ENCODE peak calls at places on chromosomes 1 and 21, in five cellular contexts. L, R, P, M and J are unnamed samples.

GRCh38 chr1:216778763-216779162 is 55.5 kb upstream of the ESRRG start:
- DNase-seq in L (no peak), P (no peak), M (no peak), R (no peak), J (no peak)

GRCh38 chr1:43853161-43853921 is 80.3 kb upstream of the ARTN start:
- DNase-seq in M (peak; percentile 58), R (no peak), L (no peak), P (peak; percentile 87), J (peak; percentile 36)

GRCh38 chr1:186626533-186626932 is 53.7 kb downstream of the PTGS2 start:
- DNase-seq in P (no peak), M (no peak), L (peak; percentile 41), R (no peak), J (no peak)

GRCh38 chr1:31394628-31395193 is 18.3 kb upstream of the SERINC2 start:
- DNase-seq in L (peak; percentile 67), R (peak; percentile 74), M (peak; percentile 87), P (peak; percentile 21), J (peak; percentile 93)

GRCh38 chr1:22018583-22019559 is 17.4 kb downstream of the CELA3A start:
- DNase-seq in P (peak; percentile 80), R (peak; percentile 94), L (peak; percentile 96), M (peak; percentile 93), J (peak; percentile 97)

GRCh38 chr1:231919269-231919886 is 292.8 kb downstream of the DISC1 start:
- DNase-seq in L (no peak), M (no peak), P (no peak), R (peak; percentile 23), J (no peak)

GRCh38 chr21:44466996-44467858 is 11.9 kb downstream of the LRRC3 start:
- DNase-seq in L (no peak), R (no peak), M (no peak), P (no peak), J (no peak)

GRCh38 chr1:203129501-203130231 is 2.1 kb downstream of the ADORA1 start:
- DNase-seq in R (no peak), L (no peak), M (no peak), P (no peak), J (no peak)

GRCh38 chr1:158053276-158053675 is 59.8 kb downstream of the KIRREL1 start:
- DNase-seq in L (peak; percentile 20), P (no peak), M (no peak), R (no peak), J (no peak)

GRCh38 chr21:35147439-35147838 is 98.3 kb upstream of the RUNX1 start:
- DNase-seq in R (no peak), P (no peak), M (peak; percentile 96), L (no peak), J (peak; percentile 86)

GRCh38 chr1:171663036-171663853 is 10.8 kb upstream of the MYOC start:
- DNase-seq in P (no peak), R (no peak), M (no peak), L (no peak), J (no peak)

GRCh38 chr1:68958957-68959356 is 462.1 kb upstream of the DEPDC1 start:
- DNase-seq in P (no peak), M (no peak), L (no peak), R (no peak), J (no peak)

GRCh38 chr1:7644906-7645750 is 126.0 kb upstream of the VAMP3 start:
- DNase-seq in P (no peak), L (no peak), R (no peak), M (peak; percentile 9), J (no peak)

GRCh38 chr1:97668945-97669344 is 251.9 kb downstream of the DPYD start:
- DNase-seq in L (peak; percentile 38), P (no peak), M (peak; percentile 28), R (peak; percentile 29), J (peak; percentile 64)

GRCh38 chr1:12305377-12305776 is 75.5 kb downstream of the VPS13D start:
- DNase-seq in M (no peak), L (peak; percentile 54), P (no peak), R (no peak), J (no peak)
- H3K36me3 ChIP-seq in M (peaks cover 28% of the 10 kb centered on the region), L (peaks cover 20% of the 10 kb centered on the region), P (peaks cover 4% of the 10 kb centered on the region), R (peaks cover 91% of the 10 kb centered on the region), J (peaks cover 19% of the 10 kb centered on the region)

GRCh38 chr1:14994148-14994547 is 159.4 kb upstream of the TMEM51 start:
- DNase-seq in L (no peak), P (no peak), M (no peak), R (no peak), J (no peak)

GRCh38 chr1:14993414-14993813 is 160.1 kb upstream of the TMEM51 start:
- DNase-seq in L (no peak), P (no peak), M (no peak), R (no peak), J (no peak)

GRCh38 chr1:14988636-14989035 is 164.9 kb upstream of the TMEM51 start:
- DNase-seq in P (no peak), M (no peak), L (no peak), R (no peak), J (no peak)

GRCh38 chr1:14987829-14988603 is 165.5 kb upstream of the TMEM51 start:
- DNase-seq in M (no peak), R (no peak), P (no peak), L (no peak), J (no peak)

DNA sequence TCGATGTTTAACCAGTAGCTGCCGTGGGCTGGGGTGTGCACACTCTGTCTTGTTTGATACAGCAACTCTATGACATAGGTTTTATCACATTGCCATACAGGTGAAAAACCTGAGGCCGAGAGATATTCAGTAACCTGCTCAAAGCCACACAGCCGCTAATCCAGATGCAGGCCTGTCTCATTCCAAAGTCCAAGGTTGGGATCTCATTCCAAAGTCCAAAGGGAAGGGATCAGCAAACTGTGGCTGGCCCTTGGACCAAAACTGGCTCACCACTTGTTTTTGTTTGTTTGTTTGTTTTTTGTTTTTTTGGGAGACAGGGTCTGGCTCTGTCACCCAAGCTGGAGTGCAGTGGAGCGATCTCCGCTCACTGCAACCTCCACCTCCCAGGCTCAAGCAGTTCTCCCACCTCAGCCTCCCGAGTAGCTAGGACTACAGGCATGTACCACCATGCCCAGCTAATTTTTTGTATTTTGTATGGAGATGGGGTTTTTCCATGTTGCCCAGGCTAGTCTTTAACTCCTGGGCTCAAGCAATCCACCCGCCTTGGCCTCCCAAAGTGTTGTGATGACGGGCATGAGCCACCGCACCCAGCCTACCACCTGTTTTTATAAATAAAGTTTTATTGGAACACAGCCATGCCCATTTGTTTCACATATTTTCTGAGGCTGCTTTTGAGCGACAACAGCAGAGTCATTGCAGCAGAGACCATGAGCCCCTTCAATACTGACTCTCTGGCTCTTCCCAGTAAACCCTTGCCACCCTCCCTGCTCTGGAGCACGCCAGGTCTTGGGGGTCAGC is 163.4 kb upstream of the TMEM51 start:
- DNase-seq in R (no peak), P (no peak), M (no peak), L (no peak), J (no peak)
- H3K36me3 ChIP-seq in R (no peaks in the 10 kb centered on the region), P (no peaks in the 10 kb centered on the region), M (no peaks in the 10 kb centered on the region), L (no peaks in the 10 kb centered on the region), J (no peaks in the 10 kb centered on the region)

DNA sequence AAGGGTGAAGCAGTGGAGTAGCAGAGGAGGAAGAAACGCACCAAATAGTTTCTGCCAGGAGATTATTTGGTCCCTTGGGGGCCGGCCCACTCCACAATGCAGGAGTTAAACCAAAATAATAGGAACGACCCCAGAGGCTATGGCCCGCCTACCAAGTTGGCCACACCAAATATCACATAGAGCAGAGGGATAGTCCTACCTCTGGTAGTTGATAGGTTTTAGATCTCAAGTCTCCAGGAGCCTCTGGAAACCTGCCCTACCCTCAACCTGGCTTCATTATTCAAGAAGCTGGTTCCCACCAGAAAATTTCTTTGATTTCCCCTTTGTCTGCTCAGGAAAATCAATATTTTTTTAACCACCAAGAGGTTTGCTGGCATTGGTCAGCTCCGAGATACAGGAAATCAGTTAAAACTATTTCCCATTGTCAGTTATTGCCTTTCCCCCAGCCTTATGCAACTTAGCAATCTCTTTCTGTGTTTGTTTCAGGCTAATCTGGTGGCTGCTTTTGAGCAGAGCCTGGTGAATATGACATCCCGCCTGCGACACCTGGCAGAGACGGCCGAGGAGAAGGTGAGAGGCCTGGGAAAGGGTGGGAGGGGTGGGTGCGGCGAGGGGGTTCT is 35.5 kb upstream of the IPO9 start:
- DNase-seq in L (no peak), M (no peak), P (no peak), R (no peak), J (no peak)
- H3K36me3 ChIP-seq in L (peaks cover 94% of the 10 kb centered on the region), M (peaks cover 48% of the 10 kb centered on the region), P (no peaks in the 10 kb centered on the region), R (no peaks in the 10 kb centered on the region), J (no peaks in the 10 kb centered on the region)

DNA sequence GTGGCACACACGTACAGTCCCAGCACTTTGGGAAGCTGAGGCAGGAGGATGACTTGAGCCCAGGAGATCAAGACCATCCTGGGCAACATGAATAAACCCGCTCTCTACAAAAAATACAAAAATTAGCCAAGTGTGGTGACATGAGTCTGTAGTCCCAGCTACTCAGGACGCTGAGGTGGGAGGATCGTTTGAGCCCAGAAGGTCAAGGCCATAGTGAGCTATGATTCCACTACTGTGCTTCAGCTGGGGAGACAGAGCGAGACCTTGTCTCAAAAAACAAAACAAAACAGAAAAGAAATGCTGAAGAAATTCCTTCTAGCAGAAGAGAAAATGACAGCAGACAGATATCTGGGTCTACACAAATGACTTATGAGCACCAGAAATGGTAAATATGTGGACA is 10.3 kb downstream of the ALDH9A1 start:
- DNase-seq in M (no peak), L (no peak), P (no peak), R (no peak), J (no peak)
- H3K36me3 ChIP-seq in M (no peaks in the 10 kb centered on the region), L (no peaks in the 10 kb centered on the region), P (no peaks in the 10 kb centered on the region), R (peaks cover 27% of the 10 kb centered on the region), J (peaks cover 15% of the 10 kb centered on the region)

DNA sequence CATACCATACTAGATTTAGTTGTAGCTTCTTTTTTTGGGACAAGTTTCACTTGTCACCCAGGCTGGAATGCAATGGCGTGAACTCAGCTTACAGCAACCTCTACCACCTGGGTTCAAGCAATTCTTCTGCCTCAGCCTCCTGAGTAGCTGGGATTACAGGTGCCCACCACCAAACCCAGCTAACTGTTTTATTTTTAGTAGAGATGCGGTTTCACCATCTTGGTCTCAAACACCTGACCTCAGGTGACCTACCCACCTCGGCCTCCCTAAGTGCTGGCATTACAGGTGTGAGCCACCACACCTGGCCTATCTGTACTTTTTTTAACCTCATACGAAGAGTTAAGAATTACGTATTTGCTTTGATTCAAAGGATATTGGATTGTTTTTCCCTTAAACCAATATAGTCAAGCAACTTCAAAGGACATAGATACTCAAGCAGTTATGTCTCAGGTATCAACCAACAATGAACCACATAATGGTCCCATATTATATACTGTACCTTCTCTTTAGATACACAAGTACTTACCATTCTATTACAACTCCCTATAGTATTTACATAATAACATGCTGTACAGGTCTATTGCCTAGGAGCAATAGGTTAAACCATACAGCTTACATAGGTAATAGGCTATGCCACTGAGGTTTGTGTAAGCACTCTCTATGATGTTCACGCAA is 7.5 kb downstream of the HMGN1 start:
- DNase-seq in M (no peak), P (no peak), R (no peak), L (no peak), J (no peak)
- H3K36me3 ChIP-seq in M (peaks cover 38% of the 10 kb centered on the region), P (no peaks in the 10 kb centered on the region), R (peaks cover 37% of the 10 kb centered on the region), L (peaks cover 39% of the 10 kb centered on the region), J (peaks cover 39% of the 10 kb centered on the region)

GRCh38 chr1:26571381-26571780 is 41.8 kb downstream of the RPS6KA1 start:
- DNase-seq in L (no peak), P (no peak), M (no peak), R (no peak), J (no peak)
- H3K36me3 ChIP-seq in L (no peaks in the 10 kb centered on the region), P (peaks cover 39% of the 10 kb centered on the region), M (peaks cover 25% of the 10 kb centered on the region), R (peaks cover 83% of the 10 kb centered on the region), J (peaks cover 36% of the 10 kb centered on the region)

DNA sequence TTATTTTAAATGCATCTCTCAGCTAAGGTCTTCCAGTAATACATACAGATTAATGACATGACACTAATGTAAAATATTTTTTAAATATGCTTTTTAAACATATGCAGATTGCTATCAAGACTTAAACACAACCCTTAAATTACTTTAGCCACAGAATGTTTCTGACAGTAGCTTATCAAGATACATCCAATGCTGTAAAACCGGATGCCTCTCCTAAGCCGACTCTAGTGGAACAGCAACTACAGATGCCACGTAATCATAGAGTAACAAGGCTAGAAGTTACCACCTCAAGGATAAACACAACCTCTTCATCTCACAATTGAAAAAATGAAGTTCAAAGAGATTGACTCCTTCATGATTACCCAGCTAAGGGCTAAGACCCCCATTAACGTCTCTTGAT is 68.4 kb downstream of the ZZZ3 start:
- DNase-seq in R (no peak), M (no peak), L (no peak), P (no peak), J (no peak)
- H3K36me3 ChIP-seq in R (peaks cover 19% of the 10 kb centered on the region), M (peaks cover 5% of the 10 kb centered on the region), L (peaks cover 2% of the 10 kb centered on the region), P (no peaks in the 10 kb centered on the region), J (peaks cover 39% of the 10 kb centered on the region)